ENCODE peak calls at places on chromosome X, in six cellular contexts. L is psoas muscle, I is esophagus muscularis mucosa, G is tibial nerve, A is left ventricle myocardium inferior, P is osteoblast. Q is an unnamed sample.

GRCh38 chrX:119376312-119376711 is 22.8 kb upstream of the SLC25A43 start:
- DNase-seq in I (no peak), G (no peak), P (no peak), A (no peak), L (no peak), Q (no peak)

GRCh38 chrX:18353931-18354368 is 538 bp downstream of the SCML2 start:
- DNase-seq in I (no peak), L (no peak), G (no peak), P (no peak), A (no peak), Q (no peak)

GRCh38 chrX:475926-476723 is 89.4 kb upstream of the PPP2R3B start:
- DNase-seq in G (no peak), L (no peak), P (peak; percentile 81), A (no peak), I (no peak), Q (no peak)

GRCh38 chrX:40154229-40154852 is 56.6 kb upstream of the BCOR start:
- DNase-seq in A (peak; percentile 46), L (peak; percentile 74), I (no peak), G (no peak), P (peak; percentile 97), Q (no peak)

GRCh38 chrX:2134782-2135181 is 366.0 kb downstream of the DHRSX start:
- DNase-seq in I (no peak), P (no peak), G (no peak), L (no peak), A (no peak), Q (no peak)

GRCh38 chrX:137313627-137314026 is 252.3 kb upstream of the ZIC3 start:
- DNase-seq in I (no peak), G (no peak), P (no peak), A (no peak), L (no peak), Q (no peak)

GRCh38 chrX:117985241-117985640 is 131.4 kb downstream of the KLHL13 start:
- DNase-seq in I (no peak), L (no peak), G (no peak), A (no peak), P (no peak), Q (peak; percentile 11)

GRCh38 chrX:17412692-17413091 is 37.7 kb downstream of the NHS start:
- DNase-seq in P (no peak), I (no peak), L (no peak), G (no peak), A (no peak), Q (no peak)

GRCh38 chrX:17738002-17738713 is 865 bp downstream of the SCML1 start:
- DNase-seq in G (peak; percentile 28), A (peak; percentile 24), L (peak; percentile 58), P (no peak), I (no peak), Q (peak; percentile 37)

GRCh38 chrX:353566-354535 is 32.9 kb downstream of the PPP2R3B start:
- DNase-seq in G (no peak), P (no peak), I (no peak), L (peak; percentile 41), A (peak; percentile 8), Q (no peak)

GRCh38 chrX:16838202-16839066 is 31.7 kb downstream of the RBBP7 start:
- DNase-seq in G (no peak), A (peak; percentile 19), L (peak; percentile 71), P (peak; percentile 68), I (no peak), Q (no peak)

GRCh38 chrX:68903111-68903510 is 74.3 kb downstream of the EFNB1 start:
- DNase-seq in G (no peak), I (no peak), P (no peak), A (no peak), L (no peak), Q (no peak)

GRCh38 chrX:69361286-69361926 is 142.7 kb upstream of the NALF2 start:
- DNase-seq in L (no peak), G (no peak), P (no peak), A (peak; percentile 20), I (no peak), Q (no peak)

GRCh38 chrX:77691916-77692315 is 94.1 kb downstream of the ATRX start:
- DNase-seq in I (no peak), P (peak; percentile 5), A (no peak), L (no peak), G (no peak), Q (no peak)

GRCh38 chrX:130539721-130540321 is 138.0 kb downstream of the RBMX2 start:
- DNase-seq in A (peak; percentile 18), G (peak; percentile 27), P (peak; percentile 47), I (no peak), L (peak; percentile 42), Q (no peak)

GRCh38 chrX:48786825-48787538 is 592 bp downstream of the GATA1 start:
- DNase-seq in I (no peak), L (no peak), P (no peak), A (no peak), G (no peak), Q (no peak)

GRCh38 chrX:83260288-83260687 is 247.8 kb upstream of the POU3F4 start:
- DNase-seq in I (no peak), L (no peak), A (no peak), G (no peak), P (no peak), Q (no peak)
- TF ChIP-seq CTCF in I (no peak), L (no peak), A (no peak), G (no peak), P (no peak), Q (no peak)

DNA sequence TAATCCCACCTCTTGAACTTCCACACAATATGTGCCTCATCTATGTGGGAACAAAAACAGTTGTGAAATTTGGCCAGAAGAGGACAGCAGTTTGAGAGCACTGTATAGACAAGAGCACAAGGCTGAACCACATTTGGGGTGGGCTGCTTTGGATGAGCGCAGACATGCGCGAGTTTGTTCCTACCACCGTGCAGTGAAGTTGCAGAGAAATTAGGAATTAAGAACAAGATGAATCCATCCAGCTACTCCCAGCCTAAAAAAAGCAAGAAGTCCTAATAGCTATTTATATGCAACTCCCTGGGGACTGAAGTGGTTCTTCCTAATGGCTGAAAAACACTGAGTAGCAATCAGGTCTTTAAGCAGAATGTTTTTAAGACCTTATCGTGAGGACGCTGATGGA is 1.0 kb downstream of the GAB3 start:
- DNase-seq in L (no peak), A (no peak), P (no peak), I (no peak), G (no peak), Q (no peak)
- H3K4me3 ChIP-seq in L (peak overlapping the region; percentile 68), A (peak overlapping the region; percentile 76), P (peak overlapping the region; percentile 67), I (peak overlapping the region; percentile 56), G (peak overlapping the region; percentile 48), Q (no peak overlapping the region)

DNA sequence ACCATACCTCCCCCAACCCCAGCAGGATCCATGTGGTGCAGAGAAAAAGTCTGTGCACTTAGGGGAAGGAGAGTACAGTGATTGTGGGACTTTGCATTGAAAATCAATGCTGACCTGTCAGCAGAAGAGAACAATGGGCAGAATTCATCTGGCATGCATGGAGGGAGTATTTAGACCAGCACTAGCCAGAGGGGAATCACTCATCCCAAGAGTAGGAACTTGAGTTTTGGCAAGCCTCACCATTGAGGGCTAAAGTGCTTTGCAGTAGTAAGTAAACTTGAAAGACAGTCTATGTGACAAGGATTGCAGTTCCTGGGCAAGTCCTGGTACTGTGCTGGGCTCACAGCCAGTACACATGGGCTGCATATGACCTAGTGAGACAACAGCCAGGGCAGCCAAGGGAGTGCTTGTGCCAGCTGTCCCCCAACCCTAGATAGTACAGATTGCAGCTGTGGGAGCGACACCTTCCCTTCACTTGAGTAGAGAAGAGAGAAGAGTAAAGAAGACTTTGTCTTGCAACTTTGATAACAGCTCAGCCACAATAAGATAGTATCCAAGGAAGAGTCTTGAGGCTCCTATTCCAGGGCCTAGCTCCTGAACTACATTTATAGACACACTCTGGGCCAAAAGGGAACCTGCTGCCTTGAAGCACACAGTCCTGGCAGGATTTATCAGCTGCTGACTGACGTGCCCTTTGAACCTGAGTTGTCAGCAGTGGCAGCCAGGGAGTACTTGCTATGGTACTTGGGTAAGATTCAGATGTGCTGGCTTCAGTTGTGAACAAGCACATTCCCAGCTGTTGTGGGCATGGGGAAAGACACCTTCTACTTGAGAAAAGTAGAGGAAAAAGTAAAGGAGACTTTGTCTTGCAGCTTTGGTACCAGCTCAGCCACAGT is 48.7 kb downstream of the HDX start:
- DNase-seq in G (no peak), P (no peak), I (no peak), A (peak; percentile 10), L (no peak), Q (no peak)
- H3K36me3 ChIP-seq in G (no peaks in the 10 kb centered on the region), P (no peaks in the 10 kb centered on the region), I (no peaks in the 10 kb centered on the region), A (no peaks in the 10 kb centered on the region), L (no peaks in the 10 kb centered on the region), Q (no peaks in the 10 kb centered on the region)

GRCh38 chrX:22037225-22037624 is 5.1 kb downstream of the PHEX start:
- DNase-seq in P (no peak), G (no peak), A (no peak), I (no peak), L (no peak), Q (no peak)
- TF ChIP-seq CTCF in P (no peak), G (no peak), A (no peak), I (no peak), L (no peak), Q (no peak)

GRCh38 chrX:151359341-151359740 is 37.7 kb upstream of the VMA21 start:
- DNase-seq in P (peak; percentile 47), A (no peak), G (no peak), L (no peak), I (no peak), Q (no peak)
- H3K4me3 ChIP-seq in P (no peak overlapping the region), A (no peak overlapping the region), G (no peak overlapping the region), L (no peak overlapping the region), I (no peak overlapping the region), Q (no peak overlapping the region)

DNA sequence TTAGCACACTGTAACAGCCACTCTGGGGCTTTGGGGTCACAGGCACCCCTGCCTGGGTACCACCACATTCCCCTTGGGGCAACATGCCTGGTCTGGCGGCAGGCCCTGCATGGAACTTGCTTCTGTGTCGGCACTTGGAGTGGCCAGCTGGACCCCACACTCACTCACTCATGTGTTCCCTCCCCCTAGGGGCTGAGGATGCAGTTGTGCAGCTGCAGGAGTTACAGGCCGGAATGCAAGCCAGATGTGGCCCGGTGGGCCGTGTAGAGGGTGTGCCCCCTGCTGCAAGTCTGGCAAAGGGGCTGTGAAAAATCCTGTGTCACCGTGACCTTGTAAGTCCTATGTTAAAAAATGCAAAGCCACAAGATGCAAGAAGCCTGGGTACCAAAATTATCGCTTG is 34.2 kb downstream of the ATXN3L start:
- DNase-seq in L (no peak), I (no peak), P (no peak), G (no peak), A (no peak), Q (no peak)
- H3K36me3 ChIP-seq in L (no peaks in the 10 kb centered on the region), I (no peaks in the 10 kb centered on the region), P (no peaks in the 10 kb centered on the region), G (no peaks in the 10 kb centered on the region), A (no peaks in the 10 kb centered on the region), Q (no peaks in the 10 kb centered on the region)

DNA sequence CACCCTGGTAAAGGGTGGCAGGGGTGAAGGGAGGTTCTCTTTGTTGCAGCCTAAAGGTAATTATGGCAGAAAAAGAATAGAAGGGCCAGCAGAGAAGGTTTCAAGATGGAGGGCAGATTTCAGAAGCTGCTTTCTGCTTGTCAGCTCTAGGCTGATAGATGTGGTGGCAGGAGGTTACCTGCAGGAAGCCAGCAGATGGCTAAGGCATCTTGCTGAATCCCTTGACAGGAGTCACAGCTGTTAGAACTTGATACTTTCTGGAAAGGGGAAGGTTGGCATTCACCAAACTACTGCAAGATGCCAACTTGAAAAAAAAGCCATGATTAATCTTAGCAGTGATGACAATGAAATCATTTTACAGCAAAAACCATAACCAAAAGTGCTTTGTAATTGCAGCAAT is 69.5 kb upstream of the CBLL2 start:
- DNase-seq in I (no peak), L (no peak), G (no peak), P (no peak), A (no peak), Q (no peak)
- TF ChIP-seq CTCF in I (no peak), L (no peak), G (no peak), P (no peak), A (no peak), Q (no peak)